ENCODE peak calls at places on chromosomes 16 and 17, in four cellular contexts. S, Q, G and W are unnamed samples.
A peak's percentile ranks its signal among the peaks of the same experiment; 100 is the strongest.

GRCh38 chr17:50240876-50241275 is 33.4 kb upstream of the TMEM92 start:
- DNase-seq in S (no peak), Q (peak; percentile 25), G (no peak), W (no peak)

GRCh38 chr16:25097304-25097988 is 14.1 kb upstream of the LCMT1 start:
- DNase-seq in S (no peak), Q (no peak), G (no peak), W (no peak)

GRCh38 chr16:54080524-54081008 is 206.0 kb downstream of the IRX3 start:
- DNase-seq in S (no peak), Q (peak; percentile 90), G (no peak), W (peak; percentile 74)

GRCh38 chr16:57544129-57544653 is 1.7 kb downstream of the ADGRG5 start:
- DNase-seq in S (peak; percentile 63), Q (no peak), G (no peak), W (no peak)

GRCh38 chr16:54176376-54176901 is 110.1 kb downstream of the IRX3 start:
- DNase-seq in S (no peak), Q (no peak), G (no peak), W (no peak)

GRCh38 chr17:79628861-79629547 is 18.2 kb upstream of the RBFOX3 start:
- DNase-seq in S (no peak), Q (no peak), G (no peak), W (no peak)

GRCh38 chr17:7988750-7989178 is 13.7 kb upstream of the GUCY2D start:
- DNase-seq in S (peak; percentile 89), Q (peak; percentile 85), G (peak; percentile 34), W (peak; percentile 79)

GRCh38 chr17:2198917-2199316 is 104.7 kb downstream of the SMG6 start:
- DNase-seq in S (no peak), Q (no peak), G (no peak), W (no peak)

GRCh38 chr16:4098496-4098895 is 17.7 kb downstream of the ADCY9 start:
- DNase-seq in S (no peak), Q (no peak), G (no peak), W (no peak)